ENCODE peak calls at places on chromosome 11, in eight cellular contexts. I is neural progenitor cell, B is ascending aorta, T is stomach, Y is mucosa of descending colon, L is transverse colon, N is psoas muscle, Q is OCI-LY7. K is an unnamed sample.

GRCh38 chr11:12767577-12767976 is 93.4 kb downstream of the TEAD1 start:
- DNase-seq in I (no peak), B (no peak), T (no peak), Y (no peak), L (no peak), N (no peak), Q (no peak), K (no peak)

GRCh38 chr11:16346975-16347374 is 9.4 kb downstream of the SOX6 start:
- DNase-seq in I (no peak), B (no peak), T (no peak), Y (no peak), L (no peak), N (no peak), Q (no peak), K (no peak)

GRCh38 chr11:13007182-13007581 is 1.9 kb upstream of the RASSF10 start:
- DNase-seq in I (no peak), B (no peak), T (no peak), Y (no peak), L (no peak), N (no peak), Q (no peak), K (no peak)

GRCh38 chr11:92211576-92212167 is 12.9 kb upstream of the FAT3 start:
- DNase-seq in I (peak; percentile 79), B (no peak), T (no peak), Y (peak; percentile 41), L (no peak), N (no peak), Q (no peak), K (peak; percentile 33)

GRCh38 chr11:76605338-76606074 is 65.0 kb downstream of the LRRC32 start:
- DNase-seq in I (no peak), B (no peak), T (no peak), Y (no peak), L (no peak), N (no peak), Q (no peak), K (no peak)

GRCh38 chr11:1518301-1518700 is 31.7 kb upstream of the MOB2 start:
- DNase-seq in I (no peak), B (no peak), T (no peak), Y (no peak), L (no peak), N (peak; percentile 39), Q (no peak), K (no peak)

GRCh38 chr11:6357222-6357621 is 33.1 kb upstream of the SMPD1 start:
- DNase-seq in I (no peak), B (peak; percentile 53), T (no peak), Y (peak; percentile 35), L (peak; percentile 24), N (peak; percentile 57), Q (no peak), K (no peak)

GRCh38 chr11:1351278-1351937 is 38.3 kb upstream of the BRSK2 start:
- DNase-seq in I (no peak), B (no peak), T (no peak), Y (no peak), L (no peak), N (peak; percentile 10), Q (no peak), K (no peak)

GRCh38 chr11:32420937-32421532 is 14.3 kb downstream of the WT1 start:
- DNase-seq in I (no peak), B (no peak), T (no peak), Y (no peak), L (no peak), N (no peak), Q (peak; percentile 4), K (peak; percentile 67)

GRCh38 chr11:78214331-78215194 is 25.8 kb downstream of the USP35 start:
- DNase-seq in I (no peak), B (no peak), T (peak; percentile 15), Y (no peak), L (no peak), N (no peak), Q (no peak), K (no peak)

GRCh38 chr11:126034026-126034822 is 28.4 kb downstream of the CDON start:
- DNase-seq in I (peak; percentile 71), B (no peak), T (no peak), Y (no peak), L (no peak), N (no peak), Q (no peak), K (peak; percentile 5)

GRCh38 chr11:47514825-47515647 is 37.9 kb downstream of the CELF1 start:
- DNase-seq in I (no peak), B (no peak), T (no peak), Y (no peak), L (no peak), N (no peak), Q (no peak), K (no peak)

GRCh38 chr11:4991066-4991465 is 3.6 kb upstream of the OR51L1 start:
- DNase-seq in I (peak; percentile 32), B (no peak), T (no peak), Y (no peak), L (no peak), N (no peak), Q (no peak), K (peak; percentile 10)

GRCh38 chr11:72812604-72812967 is 1.6 kb upstream of the ATG16L2 start:
- DNase-seq in I (no peak), B (no peak), T (no peak), Y (no peak), L (no peak), N (no peak), Q (peak; percentile 40), K (no peak)

GRCh38 chr11:7520981-7521487 is 7.2 kb downstream of the PPFIBP2 start:
- DNase-seq in I (no peak), B (no peak), T (no peak), Y (no peak), L (no peak), N (no peak), Q (peak; percentile 75), K (no peak)

GRCh38 chr11:112610996-112611795 is 350.0 kb upstream of the NCAM1 start:
- DNase-seq in I (no peak), B (no peak), T (no peak), Y (no peak), L (no peak), N (no peak), Q (no peak), K (no peak)

GRCh38 chr11:72787262-72788104 is 6.4 kb downstream of the STARD10 start:
- DNase-seq in I (peak; percentile 70), B (no peak), T (no peak), Y (peak; percentile 83), L (peak; percentile 72), N (no peak), Q (peak; percentile 54), K (no peak)

GRCh38 chr11:78251083-78251699 is 62.5 kb downstream of the USP35 start:
- DNase-seq in I (no peak), B (no peak), T (no peak), Y (no peak), L (no peak), N (no peak), Q (no peak), K (peak; percentile 78)

GRCh38 chr11:105609341-105609781 is 512 bp upstream of the GRIA4 start:
- DNase-seq in I (peak; percentile 63), B (no peak), T (no peak), Y (peak; percentile 21), L (no peak), N (no peak), Q (no peak), K (peak; percentile 27)

GRCh38 chr11:61966673-61967176 is 709 bp downstream of the FTH1 start:
- DNase-seq in I (peak; percentile 72), B (no peak), T (no peak), Y (peak; percentile 49), L (no peak), N (no peak), Q (peak; percentile 54), K (peak; percentile 55)
- H3K4me1 ChIP-seq in I (peaks cover 25% of the 10 kb centered on the region), B (peaks cover 47% of the 10 kb centered on the region), T (peaks cover 79% of the 10 kb centered on the region), Y (peaks cover 39% of the 10 kb centered on the region), L (peaks cover 72% of the 10 kb centered on the region), N (peaks cover 60% of the 10 kb centered on the region), Q (peaks cover 65% of the 10 kb centered on the region), K (peaks cover 15% of the 10 kb centered on the region)

DNA sequence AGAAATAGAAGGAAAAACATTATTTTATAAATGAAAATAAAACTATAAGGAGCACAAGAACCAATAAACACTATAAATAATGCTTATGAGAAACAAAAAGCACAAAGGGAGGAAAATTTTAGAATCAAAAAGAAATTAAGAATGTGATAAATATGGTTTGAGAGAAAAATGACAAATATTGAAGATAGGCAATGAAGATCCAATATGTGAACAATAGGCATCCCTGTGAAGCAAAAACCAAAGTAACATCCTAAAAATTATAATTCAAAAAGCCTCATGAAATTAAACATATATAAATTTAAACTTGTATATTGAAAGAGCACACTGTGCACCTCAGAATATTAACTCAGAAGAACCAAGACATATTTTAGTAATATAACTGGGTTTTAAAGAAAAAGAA is 216.2 kb downstream of the GRIK4 start:
- DNase-seq in I (no peak), B (no peak), T (no peak), Y (no peak), L (no peak), N (no peak), Q (no peak), K (no peak)
- H3K9me3 ChIP-seq in I (peaks cover 9% of the 10 kb centered on the region), B (peaks cover 4% of the 10 kb centered on the region), T (peaks cover 32% of the 10 kb centered on the region), Y (peaks cover 17% of the 10 kb centered on the region), L (peaks cover 14% of the 10 kb centered on the region), N (peaks cover 19% of the 10 kb centered on the region), Q (peaks cover 8% of the 10 kb centered on the region), K (no peaks in the 10 kb centered on the region)

DNA sequence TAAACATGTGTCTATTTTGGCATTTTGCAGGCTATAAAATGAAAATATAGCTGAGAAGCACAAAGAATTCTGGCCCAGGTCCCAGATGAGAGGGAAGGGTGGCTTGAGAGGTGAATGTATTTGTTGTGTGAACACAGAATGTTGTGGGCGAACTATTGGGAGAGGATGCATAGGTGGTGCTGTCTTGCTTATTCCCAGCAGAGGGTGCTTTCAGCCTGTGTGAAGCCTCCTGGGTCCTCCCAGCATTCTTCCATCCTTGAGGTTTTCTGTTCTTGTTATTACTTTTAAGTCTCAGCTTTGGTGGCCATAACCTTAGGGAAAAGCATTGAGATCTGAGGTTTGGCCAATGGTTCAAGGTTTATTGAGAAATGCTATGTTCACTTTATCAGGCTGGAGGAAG is 108.7 kb upstream of the SNX19 start:
- DNase-seq in I (peak; percentile 61), B (no peak), T (no peak), Y (no peak), L (no peak), N (no peak), Q (peak; percentile 1), K (peak; percentile 36)
- TF ChIP-seq CTCF in I (peak; percentile 69), B (no peak), T (no peak), Y (no peak), L (no peak), N (no peak), Q (peak; percentile 53), K (peak; percentile 69)

GRCh38 chr11:64865286-64866172 is 12.9 kb downstream of the EHD1 start:
- DNase-seq in I (no peak), B (no peak), T (no peak), Y (no peak), L (no peak), N (no peak), Q (peak; percentile 80), K (peak; percentile 30)

GRCh38 chr11:64868904-64869570 is 9.4 kb downstream of the EHD1 start:
- DNase-seq in I (no peak), B (no peak), T (no peak), Y (no peak), L (no peak), N (peak; percentile 80), Q (peak; percentile 77), K (peak; percentile 65)

GRCh38 chr11:64869571-64870175 is 8.7 kb downstream of the EHD1 start:
- DNase-seq in I (peak; percentile 53), B (no peak), T (no peak), Y (no peak), L (no peak), N (no peak), Q (no peak), K (peak; percentile 67)

GRCh38 chr11:64866173-64866491 is 12.3 kb downstream of the EHD1 start:
- DNase-seq in I (no peak), B (no peak), T (no peak), Y (no peak), L (no peak), N (no peak), Q (no peak), K (no peak)

GRCh38 chr11:64867748-64868462 is 10.5 kb downstream of the EHD1 start:
- DNase-seq in I (no peak), B (no peak), T (no peak), Y (no peak), L (no peak), N (no peak), Q (no peak), K (no peak)
- H3K4me1 ChIP-seq in I (peaks cover 36% of the 10 kb centered on the region), B (peaks cover 90% of the 10 kb centered on the region), T (peaks cover 99% of the 10 kb centered on the region), Y (peaks cover 54% of the 10 kb centered on the region), L (peaks cover 77% of the 10 kb centered on the region), N (peaks cover 89% of the 10 kb centered on the region), Q (peaks cover 100% of the 10 kb centered on the region), K (peaks cover 72% of the 10 kb centered on the region)